ENCODE peak calls at places on chromosomes 5 and 9, in five cellular contexts. One of them, this sample, is unnamed.

GRCh38 chr9:124741149-124741548 is 30.0 kb downstream of the NR6A1 start:
- DNase-seq in A549: no peak
- DNase-seq in HCT116: no peak
- DNase-seq in heart right ventricle: no peak
- DNase-seq in spleen: no peak
- DNase-seq in this sample: no peak

GRCh38 chr9:27421567-27421966 is 102.5 kb upstream of the IFNK start:
- DNase-seq in A549: no peak
- DNase-seq in HCT116: no peak
- DNase-seq in heart right ventricle: no peak
- DNase-seq in spleen: no peak
- DNase-seq in this sample: no peak

GRCh38 chr9:38689678-38690077 is 30.3 kb downstream of the FAM240B start:
- DNase-seq in A549: peak
- DNase-seq in HCT116: no peak
- DNase-seq in heart right ventricle: no peak
- DNase-seq in spleen: no peak
- DNase-seq in this sample: no peak

GRCh38 chr5:25028994-25029393 is 384.2 kb upstream of the CDH10 start:
- DNase-seq in A549: no peak
- DNase-seq in HCT116: no peak
- DNase-seq in heart right ventricle: no peak
- DNase-seq in spleen: peak
- DNase-seq in this sample: no peak

GRCh38 chr9:96249746-96250145 is 52.2 kb downstream of the HSD17B3 start:
- DNase-seq in A549: no peak
- DNase-seq in HCT116: no peak
- DNase-seq in heart right ventricle: no peak
- DNase-seq in spleen: no peak
- DNase-seq in this sample: no peak

GRCh38 chr9:80796662-80797426 is 892.5 kb downstream of the TLE1 start:
- DNase-seq in A549: no peak
- DNase-seq in HCT116: no peak
- DNase-seq in heart right ventricle: no peak
- DNase-seq in spleen: no peak
- DNase-seq in this sample: no peak

GRCh38 chr5:378301-378891 is 56.9 kb downstream of the AHRR start:
- DNase-seq in A549: no peak
- DNase-seq in HCT116: no peak
- DNase-seq in heart right ventricle: no peak
- DNase-seq in spleen: peak
- DNase-seq in this sample: peak

GRCh38 chr5:142385194-142385593 is 60.4 kb upstream of the SPRY4 start:
- DNase-seq in A549: no peak
- DNase-seq in HCT116: no peak
- DNase-seq in heart right ventricle: no peak
- DNase-seq in spleen: no peak
- DNase-seq in this sample: no peak

GRCh38 chr9:34562136-34562745 is 27.3 kb downstream of the CNTFR start:
- DNase-seq in A549: peak
- DNase-seq in HCT116: no peak
- DNase-seq in heart right ventricle: no peak
- DNase-seq in spleen: no peak
- DNase-seq in this sample: no peak

GRCh38 chr9:128654481-128654880 is 2.2 kb downstream of the DYNC2I2 start:
- DNase-seq in A549: no peak
- DNase-seq in HCT116: no peak
- DNase-seq in heart right ventricle: no peak
- DNase-seq in spleen: no peak
- DNase-seq in this sample: no peak

GRCh38 chr9:107174441-107174840 is 108.6 kb upstream of the RAD23B start:
- DNase-seq in A549: no peak
- DNase-seq in HCT116: no peak
- DNase-seq in heart right ventricle: no peak
- DNase-seq in spleen: no peak
- DNase-seq in this sample: no peak

GRCh38 chr5:140347382-140347781 is 979 bp upstream of the HBEGF start:
- DNase-seq in A549: no peak
- DNase-seq in HCT116: no peak
- DNase-seq in heart right ventricle: no peak
- DNase-seq in spleen: peak
- DNase-seq in this sample: no peak

GRCh38 chr9:126781717-126782388 is 23.0 kb upstream of the ZBTB43 start:
- DNase-seq in A549: peak
- DNase-seq in HCT116: peak
- DNase-seq in heart right ventricle: peak
- DNase-seq in spleen: peak
- DNase-seq in this sample: peak

DNA sequence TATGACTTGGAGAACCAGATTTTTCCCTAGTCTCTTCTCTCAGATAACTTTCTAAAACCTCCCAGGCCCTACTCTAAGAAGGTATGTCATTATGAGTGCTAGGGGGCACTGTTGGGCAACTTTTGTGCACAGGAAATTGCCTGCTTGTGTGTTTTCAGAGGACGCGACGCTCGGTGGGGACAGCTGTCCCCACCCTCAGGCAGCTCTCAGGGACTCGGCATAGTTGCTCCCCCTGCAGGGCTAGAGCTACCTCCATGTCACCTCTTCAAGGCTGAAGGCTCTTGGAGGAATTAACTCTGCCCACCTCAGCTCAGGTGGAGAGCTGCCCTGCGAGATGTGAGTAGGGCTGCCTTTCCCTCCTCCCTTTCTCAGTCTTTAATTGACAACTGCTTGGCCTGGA is 10.2 kb upstream of the TIFAB start:
- DNase-seq in A549: peak
- DNase-seq in HCT116: peak
- DNase-seq in heart right ventricle: no peak
- DNase-seq in spleen: peak
- DNase-seq in this sample: peak
- TF ChIP-seq CTCF in A549: peak
- TF ChIP-seq CTCF in HCT116: peak
- TF ChIP-seq CTCF in heart right ventricle: peak
- TF ChIP-seq CTCF in spleen: peak
- TF ChIP-seq CTCF in this sample: peak

GRCh38 chr5:35598707-35599370 is 18.8 kb upstream of the SPEF2 start:
- DNase-seq in A549: peak
- DNase-seq in HCT116: peak
- DNase-seq in heart right ventricle: no peak
- DNase-seq in spleen: no peak
- DNase-seq in this sample: no peak
- TF ChIP-seq CTCF in A549: no peak
- TF ChIP-seq CTCF in HCT116: peak
- TF ChIP-seq CTCF in heart right ventricle: no peak
- TF ChIP-seq CTCF in spleen: no peak
- TF ChIP-seq CTCF in this sample: no peak

GRCh38 chr5:31291323-31291854 is 97.9 kb downstream of the CDH6 start:
- DNase-seq in A549: peak
- DNase-seq in HCT116: no peak
- DNase-seq in heart right ventricle: no peak
- DNase-seq in spleen: no peak
- DNase-seq in this sample: no peak
- TF ChIP-seq CTCF in A549: no peak
- TF ChIP-seq CTCF in HCT116: no peak
- TF ChIP-seq CTCF in heart right ventricle: no peak
- TF ChIP-seq CTCF in spleen: no peak
- TF ChIP-seq CTCF in this sample: no peak

DNA sequence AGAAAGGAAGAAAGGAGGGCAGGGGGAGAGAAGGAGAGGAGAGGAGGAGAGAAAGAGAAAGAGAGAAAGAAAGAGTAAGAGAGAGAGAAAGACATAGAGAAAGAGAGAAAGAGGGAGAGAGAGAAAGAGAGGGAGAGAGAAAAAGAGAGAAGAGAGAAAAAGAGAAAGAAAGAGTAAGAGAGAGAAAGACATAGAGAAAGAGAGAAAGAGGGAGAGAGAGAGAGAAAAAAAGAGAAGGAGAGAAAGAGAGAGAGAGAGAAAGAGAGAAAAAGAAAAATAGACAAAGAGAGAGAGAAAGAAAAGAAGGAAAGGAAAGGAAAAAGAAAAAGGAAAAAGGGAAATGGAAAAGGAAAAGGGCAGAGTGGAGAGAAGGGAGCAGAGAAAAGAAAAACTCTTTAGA is 411.7 kb downstream of the NFIB start:
- DNase-seq in A549: no peak
- DNase-seq in HCT116: no peak
- DNase-seq in heart right ventricle: no peak
- DNase-seq in spleen: no peak
- DNase-seq in this sample: no peak
- TF ChIP-seq CTCF in A549: no peak
- TF ChIP-seq CTCF in HCT116: no peak
- TF ChIP-seq CTCF in heart right ventricle: no peak
- TF ChIP-seq CTCF in spleen: no peak
- TF ChIP-seq CTCF in this sample: no peak

GRCh38 chr9:131697097-131697496 is 42.8 kb downstream of the RAPGEF1 start:
- DNase-seq in A549: no peak
- DNase-seq in HCT116: no peak
- DNase-seq in heart right ventricle: peak
- DNase-seq in spleen: no peak
- DNase-seq in this sample: no peak
- TF ChIP-seq CTCF in A549: no peak
- TF ChIP-seq CTCF in HCT116: no peak
- TF ChIP-seq CTCF in heart right ventricle: peak
- TF ChIP-seq CTCF in spleen: no peak
- TF ChIP-seq CTCF in this sample: no peak

GRCh38 chr9:134222018-134222573 is 57.7 kb upstream of the RNU6ATAC start:
- DNase-seq in A549: no peak
- DNase-seq in HCT116: no peak
- DNase-seq in heart right ventricle: peak
- DNase-seq in spleen: peak
- DNase-seq in this sample: peak

GRCh38 chr9:134218230-134218629 is 53.9 kb upstream of the RNU6ATAC start:
- DNase-seq in A549: no peak
- DNase-seq in HCT116: no peak
- DNase-seq in heart right ventricle: no peak
- DNase-seq in spleen: peak
- DNase-seq in this sample: no peak

GRCh38 chr9:134221273-134222017 is 57.1 kb upstream of the RNU6ATAC start:
- DNase-seq in A549: no peak
- DNase-seq in HCT116: no peak
- DNase-seq in heart right ventricle: peak
- DNase-seq in spleen: peak
- DNase-seq in this sample: peak

GRCh38 chr9:134219721-134220060 is 55.3 kb upstream of the RNU6ATAC start:
- DNase-seq in A549: no peak
- DNase-seq in HCT116: no peak
- DNase-seq in heart right ventricle: peak
- DNase-seq in spleen: peak
- DNase-seq in this sample: peak

DNA sequence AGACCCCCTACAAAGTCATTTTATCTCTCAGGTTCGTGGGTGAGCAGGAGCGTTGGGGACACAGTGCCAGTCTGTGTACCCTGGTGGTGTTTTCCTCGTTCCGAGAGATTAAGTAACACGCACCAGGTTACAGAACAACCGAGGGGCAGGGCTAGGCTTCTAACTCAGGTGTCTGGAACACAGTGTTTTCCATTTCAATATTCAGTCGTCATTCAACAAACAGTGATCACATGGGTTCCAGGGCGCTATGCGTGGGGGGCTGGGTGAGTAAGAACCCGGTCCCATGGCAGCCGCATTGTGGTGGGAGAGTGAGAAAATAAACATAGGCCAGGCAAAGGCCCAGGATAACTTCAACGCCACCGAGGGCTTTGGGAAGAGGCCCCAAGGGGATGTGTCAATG is 55.9 kb upstream of the RNU6ATAC start:
- DNase-seq in A549: no peak
- DNase-seq in HCT116: no peak
- DNase-seq in heart right ventricle: no peak
- DNase-seq in spleen: peak
- DNase-seq in this sample: peak
- TF ChIP-seq CTCF in A549: no peak
- TF ChIP-seq CTCF in HCT116: no peak
- TF ChIP-seq CTCF in heart right ventricle: no peak
- TF ChIP-seq CTCF in spleen: no peak
- TF ChIP-seq CTCF in this sample: no peak

GRCh38 chr9:131738838-131739191 is 1.1 kb downstream of the RAPGEF1 start:
- DNase-seq in A549: no peak
- DNase-seq in HCT116: no peak
- DNase-seq in heart right ventricle: no peak
- DNase-seq in spleen: no peak
- DNase-seq in this sample: no peak
- TF ChIP-seq CTCF in A549: no peak
- TF ChIP-seq CTCF in HCT116: no peak
- TF ChIP-seq CTCF in heart right ventricle: no peak
- TF ChIP-seq CTCF in spleen: peak
- TF ChIP-seq CTCF in this sample: no peak

DNA sequence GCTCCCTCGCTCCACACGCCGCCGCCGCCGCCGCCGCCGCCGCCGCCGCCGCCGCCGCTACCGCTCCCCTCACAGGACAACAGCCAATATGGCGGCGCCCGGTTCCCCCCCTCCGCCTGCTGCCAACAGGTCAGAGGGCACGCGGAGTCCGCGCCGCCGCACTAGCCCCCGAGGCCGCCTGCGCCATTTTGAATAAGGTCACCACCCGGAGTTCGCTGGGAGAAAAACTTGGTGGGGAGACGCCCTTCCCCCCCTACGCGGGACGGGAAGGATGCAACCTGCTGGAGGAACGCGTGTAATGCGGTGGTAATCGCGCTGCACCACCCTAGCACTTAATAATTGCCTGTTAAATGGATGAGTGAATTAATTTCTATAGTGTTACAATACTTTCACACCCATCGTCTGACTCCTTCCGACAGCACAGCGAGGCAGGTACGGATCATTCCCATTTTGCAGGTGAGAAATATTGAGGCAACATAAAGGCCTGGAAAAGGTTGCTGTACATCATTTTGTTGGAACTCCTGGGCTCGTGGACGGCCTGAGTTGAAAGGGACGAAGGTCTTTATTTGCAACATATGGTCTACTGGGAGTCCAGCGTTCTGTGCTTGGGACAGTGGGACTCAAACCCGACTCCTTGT is at the start of gene FAM193B:
- DNase-seq in A549: peak
- DNase-seq in HCT116: peak
- DNase-seq in heart right ventricle: peak
- DNase-seq in spleen: peak
- DNase-seq in this sample: peak
- TF ChIP-seq CTCF in A549: peak
- TF ChIP-seq CTCF in HCT116: no peak
- TF ChIP-seq CTCF in heart right ventricle: peak
- TF ChIP-seq CTCF in spleen: peak
- TF ChIP-seq CTCF in this sample: peak